ENCODE peak calls at places on chromosomes 2 and 18, in five cellular contexts. A is foreskin fibroblast, O is upper lobe of right lung, Y is kidney epithelial cell, I is tibial artery. D is an unnamed sample.

GRCh38 chr18:652131-652530 is 5.3 kb upstream of the TYMS start:
- DNase-seq in A (no peak), O (no peak), Y (no peak), I (no peak), D (no peak)

GRCh38 chr2:69962986-69963730 is 1.7 kb upstream of the ASPRV1 start:
- DNase-seq in A (no peak), O (peak), Y (no peak), I (peak), D (no peak)

GRCh38 chr2:24860631-24861030 is 59.4 kb downstream of the ADCY3 start:
- DNase-seq in A (no peak), O (no peak), Y (no peak), I (no peak), D (no peak)

GRCh38 chr2:213316001-213316735 is 31.9 kb downstream of the SPAG16 start:
- DNase-seq in A (peak), O (no peak), Y (no peak), I (no peak), D (no peak)

GRCh38 chr2:74147729-74148456 is at the start of gene BOLA3:
- DNase-seq in A (peak), O (peak), Y (peak), I (peak), D (peak)

GRCh38 chr2:73091164-73091563 is 19.7 kb upstream of the SFXN5 start:
- DNase-seq in A (peak), O (no peak), Y (no peak), I (no peak), D (no peak)

GRCh38 chr18:13513015-13513414 is 213.3 kb downstream of the FAM210A start:
- DNase-seq in A (no peak), O (no peak), Y (no peak), I (no peak), D (peak)

GRCh38 chr2:196849895-196850294 is 40.7 kb upstream of the C2orf66 start:
- DNase-seq in A (peak), O (no peak), Y (peak), I (no peak), D (no peak)

GRCh38 chr2:24199968-24200590 is 25.2 kb downstream of the FAM228A start:
- DNase-seq in A (no peak), O (no peak), Y (no peak), I (no peak), D (no peak)

GRCh38 chr2:27742571-27742970 is 28.9 kb upstream of the MRPL33 start:
- DNase-seq in A (no peak), O (no peak), Y (no peak), I (no peak), D (no peak)

GRCh38 chr2:225995788-225996476 is 596.4 kb downstream of the NYAP2 start:
- DNase-seq in A (peak), O (no peak), Y (no peak), I (no peak), D (no peak)

GRCh38 chr2:113979172-113980128 is 89.6 kb downstream of the ACTR3 start:
- DNase-seq in A (no peak), O (no peak), Y (no peak), I (no peak), D (no peak)

GRCh38 chr2:95836151-95836550 is 155.5 kb downstream of the ANKRD36C start:
- DNase-seq in A (no peak), O (no peak), Y (no peak), I (no peak), D (no peak)

GRCh38 chr2:207274541-207274940 is 108.8 kb upstream of the KLF7 start:
- DNase-seq in A (no peak), O (no peak), Y (no peak), I (no peak), D (no peak)

GRCh38 chr2:8570637-8571036 is 111.2 kb upstream of the ID2 start:
- DNase-seq in A (no peak), O (no peak), Y (no peak), I (no peak), D (no peak)

GRCh38 chr2:37655442-37655841 is 16.0 kb downstream of the CDC42EP3 start:
- DNase-seq in A (no peak), O (no peak), Y (no peak), I (no peak), D (no peak)

GRCh38 chr18:37552296-37552695 is 13.3 kb downstream of the CELF4 start:
- DNase-seq in A (no peak), O (peak), Y (no peak), I (no peak), D (no peak)

GRCh38 chr18:37554399-37554787 is 11.2 kb downstream of the CELF4 start:
- DNase-seq in A (no peak), O (peak), Y (no peak), I (no peak), D (no peak)

GRCh38 chr18:37551846-37552245 is 13.8 kb downstream of the CELF4 start:
- DNase-seq in A (no peak), O (no peak), Y (no peak), I (no peak), D (no peak)

GRCh38 chr18:37551249-37551648 is 14.3 kb downstream of the CELF4 start:
- DNase-seq in A (no peak), O (peak), Y (no peak), I (no peak), D (no peak)

GRCh38 chr18:37553633-37554398 is 11.8 kb downstream of the CELF4 start:
- DNase-seq in A (no peak), O (peak), Y (no peak), I (no peak), D (no peak)
- TF ChIP-seq CTCF in A (no peak), O (no peak), Y (peak), I (no peak), D (no peak)

DNA sequence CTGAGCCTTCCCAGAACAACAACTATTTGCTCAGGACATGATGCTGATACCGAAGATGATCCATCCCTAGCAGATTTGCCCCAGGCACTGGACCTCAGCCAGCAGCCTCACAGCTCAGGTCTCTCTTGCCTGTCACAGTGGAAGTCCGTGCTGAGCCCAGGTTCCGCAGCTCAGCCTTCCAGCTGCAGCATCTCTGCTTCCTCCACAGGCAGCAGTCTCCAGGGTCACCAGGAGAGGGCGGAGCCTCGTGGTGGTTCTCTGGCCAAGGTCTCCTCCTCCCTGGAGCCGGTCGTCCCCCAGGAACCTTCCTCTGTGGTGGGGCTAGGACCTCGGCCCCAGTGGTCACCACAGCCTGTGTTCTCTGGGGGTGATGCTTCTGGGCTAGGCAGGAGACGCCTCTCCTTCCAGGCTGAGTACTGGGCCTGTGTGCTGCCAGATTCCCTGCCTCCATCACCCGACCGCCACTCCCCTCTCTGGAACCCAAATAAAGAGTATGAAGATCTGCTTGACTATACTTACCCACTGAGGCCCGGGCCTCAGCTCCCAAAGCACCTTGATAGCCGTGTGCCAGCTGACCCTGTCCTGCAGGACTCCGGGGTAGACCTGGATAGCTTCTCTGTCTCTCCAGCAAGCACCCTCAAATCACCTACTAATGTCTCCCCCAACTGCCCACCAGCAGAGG is 15.4 kb downstream of the CEP68 start:
- DNase-seq in A (peak), O (no peak), Y (no peak), I (no peak), D (no peak)
- TF ChIP-seq CTCF in A (peak), O (no peak), Y (peak), I (no peak), D (no peak)

DNA sequence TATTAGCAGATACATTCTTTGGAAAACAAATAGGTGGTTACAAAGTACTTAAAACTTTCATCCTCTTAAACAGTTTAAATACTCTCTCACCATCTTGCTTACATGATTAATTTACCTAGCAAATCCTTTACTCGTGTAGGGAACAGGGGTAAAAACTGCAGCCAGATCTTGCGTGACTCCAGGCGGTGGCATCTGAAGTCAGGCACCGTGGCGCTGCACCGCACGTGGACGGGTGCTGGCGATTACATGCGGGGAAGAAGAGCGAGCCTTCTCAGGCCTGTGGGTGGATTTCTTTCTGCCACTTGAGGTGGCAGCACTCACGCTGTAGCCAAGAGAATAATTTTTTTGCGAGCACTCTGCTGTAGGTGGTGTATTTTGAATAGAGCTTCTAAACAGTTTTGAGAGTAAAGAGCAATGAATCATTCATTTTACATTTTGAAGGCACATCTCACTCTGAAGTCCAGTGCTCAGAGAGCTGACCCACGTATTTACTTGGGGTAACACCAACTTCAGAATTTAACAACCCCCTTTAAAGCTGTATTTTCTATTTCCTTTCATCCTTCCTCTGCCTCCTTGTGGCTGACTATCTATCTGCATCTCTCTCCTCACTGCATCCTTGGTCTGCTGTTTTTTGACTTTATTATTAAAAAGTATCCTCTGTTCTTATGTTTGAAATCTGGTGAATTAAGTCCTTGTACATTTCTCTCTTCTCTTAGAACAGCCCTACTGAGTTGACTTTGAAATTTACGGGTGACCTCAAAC is 68.9 kb downstream of the EPAS1 start:
- DNase-seq in A (peak), O (no peak), Y (no peak), I (no peak), D (no peak)
- TF ChIP-seq CTCF in A (peak), O (peak), Y (peak), I (peak), D (peak)

GRCh38 chr2:233450854-233451575 is 96.7 kb downstream of the DGKD start:
- DNase-seq in A (no peak), O (peak), Y (no peak), I (peak), D (no peak)
- TF ChIP-seq CTCF in A (no peak), O (no peak), Y (no peak), I (no peak), D (no peak)

GRCh38 chr2:62297642-62298010 is 101.7 kb downstream of the B3GNT2 start:
- DNase-seq in A (peak), O (no peak), Y (no peak), I (no peak), D (no peak)
- TF ChIP-seq CTCF in A (no peak), O (peak), Y (peak), I (no peak), D (no peak)

D was measured in right atrium auricular region.